ENCODE peak calls at places on chromosomes 12 and 14, in seven cellular contexts. O is upper lobe of right lung, V is body of pancreas, E is psoas muscle, N is stomach, W is Panc1, X is kidney epithelial cell. T is an unnamed sample. For H3K36me3, the result is how much of the 10 kb centered on the place peaks cover.

GRCh38 chr12:6724409-6724797 is 557 bp downstream of the COPS7A start:
- DNase-seq in E (no peak), X (no peak), W (no peak), O (no peak), V (no peak), N (peak), T (peak)

GRCh38 chr14:94728950-94729349 is 41.0 kb downstream of the GSC start:
- DNase-seq in N (no peak), V (no peak), W (no peak), E (no peak), X (no peak), O (no peak), T (no peak)

GRCh38 chr14:21711360-21711961 is 37.8 kb upstream of the OR4E1 start:
- DNase-seq in V (peak), O (no peak), W (peak), E (no peak), X (peak), N (no peak), T (peak)

GRCh38 chr14:52048641-52049204 is 20.1 kb downstream of the NID2 start:
- DNase-seq in W (no peak), N (no peak), X (no peak), E (peak), O (no peak), V (no peak), T (no peak)

GRCh38 chr12:110885152-110885840 is 35.1 kb downstream of the MYL2 start:
- DNase-seq in O (no peak), W (no peak), N (no peak), E (no peak), X (no peak), V (no peak), T (no peak)

GRCh38 chr14:33564774-33565630 is 385.9 kb downstream of the EGLN3 start:
- DNase-seq in X (peak), W (no peak), O (no peak), N (no peak), E (no peak), V (peak), T (no peak)

GRCh38 chr14:68363841-68364711 is 428.8 kb downstream of the ZFP36L1 start:
- DNase-seq in X (peak), N (no peak), O (peak), W (no peak), E (peak), V (no peak), T (no peak)

GRCh38 chr12:8948711-8949524 is 527 bp downstream of the M6PR start:
- DNase-seq in O (no peak), W (no peak), X (no peak), E (no peak), N (no peak), V (no peak), T (no peak)

GRCh38 chr14:94041551-94042346 is 15.6 kb downstream of the OTUB2 start:
- DNase-seq in E (no peak), V (no peak), N (peak), O (peak), X (no peak), W (no peak), T (no peak)

GRCh38 chr12:98738002-98738401 is 92.9 kb downstream of the APAF1 start:
- DNase-seq in X (no peak), W (no peak), O (no peak), V (no peak), E (no peak), N (no peak), T (no peak)

GRCh38 chr14:32374155-32374554 is 45.1 kb downstream of the AKAP6 start:
- DNase-seq in O (no peak), V (no peak), W (no peak), E (no peak), X (no peak), N (no peak), T (no peak)

GRCh38 chr14:61252354-61253063 is 28.6 kb downstream of the TMEM30B start:
- DNase-seq in N (peak), W (peak), V (peak), E (peak), O (no peak), X (peak), T (peak)

GRCh38 chr14:57244103-57244502 is 24.6 kb downstream of the EXOC5 start:
- DNase-seq in X (no peak), O (no peak), N (no peak), E (no peak), V (no peak), W (no peak), T (no peak)

GRCh38 chr14:49995162-49995561 is 102.3 kb downstream of the ARF6 start:
- DNase-seq in O (no peak), X (no peak), N (no peak), E (no peak), V (no peak), W (no peak), T (no peak)

GRCh38 chr12:129871991-129872969 is 31.5 kb downstream of the TMEM132D start:
- DNase-seq in W (no peak), V (no peak), O (no peak), E (no peak), N (no peak), X (no peak), T (no peak)

GRCh38 chr12:19130224-19131019 is 889 bp downstream of the PLEKHA5 start:
- DNase-seq in E (peak), O (peak), X (no peak), V (peak), W (no peak), N (peak), T (peak)

GRCh38 chr14:51087024-51087423 is 7.9 kb downstream of the TRIM9 start:
- DNase-seq in W (no peak), O (no peak), X (peak), N (no peak), E (no peak), V (no peak), T (peak)

GRCh38 chr12:113196582-113196981 is 11.1 kb downstream of the RITA1 start:
- DNase-seq in V (no peak), O (no peak), W (no peak), N (no peak), E (peak), X (no peak), T (no peak)

GRCh38 chr12:113197518-113198077 is 12.1 kb downstream of the RITA1 start:
- DNase-seq in N (no peak), V (no peak), O (no peak), X (no peak), W (no peak), E (peak), T (no peak)

GRCh38 chr12:113196996-113197395 is 11.5 kb downstream of the RITA1 start:
- DNase-seq in N (peak), X (no peak), W (peak), V (peak), O (no peak), E (peak), T (peak)

GRCh38 chr12:113200016-113200797 is 14.7 kb downstream of the RITA1 start:
- DNase-seq in N (no peak), E (no peak), V (peak), W (no peak), X (no peak), O (no peak), T (no peak)

DNA sequence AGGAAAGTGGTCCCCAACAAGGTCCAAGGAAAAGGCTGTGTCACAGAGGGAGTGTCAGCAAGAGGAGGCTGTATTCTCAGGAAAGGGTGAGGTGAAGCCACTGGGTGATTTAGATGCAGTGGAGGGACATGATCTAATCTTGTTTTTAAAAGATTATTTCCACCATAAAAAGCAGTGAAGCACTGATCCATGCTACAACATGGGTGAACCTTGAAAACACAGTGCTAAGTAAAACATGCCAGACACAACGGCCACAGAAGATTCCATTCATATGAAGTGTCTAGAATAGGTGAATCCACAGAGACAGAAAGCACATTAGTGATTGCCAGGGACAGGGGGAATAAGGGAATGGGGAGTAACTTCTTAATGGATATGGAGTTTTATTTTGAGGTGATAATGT is 12.8 kb downstream of the RITA1 start:
- DNase-seq in E (no peak), O (no peak), V (no peak), W (no peak), N (no peak), X (no peak), T (no peak)
- H3K36me3 ChIP-seq in E (under half), O (under half), V (under half), W (under half), N (under half), X (under half), T (under half)

GRCh38 chr12:56029666-56030293 is 8.9 kb downstream of the IKZF4 start:
- DNase-seq in N (peak), X (no peak), O (no peak), E (no peak), V (peak), W (no peak), T (peak)
- H3K36me3 ChIP-seq in N (half or more), X (under half), O (under half), E (half or more), V (under half), W (under half), T (under half)

GRCh38 chr12:51067771-51068170 is 15.6 kb downstream of the CSRNP2 start:
- DNase-seq in E (no peak), O (no peak), W (no peak), X (no peak), V (no peak), N (no peak), T (no peak)
- H3K36me3 ChIP-seq in E (half or more), O (half or more), W (under half), X (under half), V (under half), N (half or more), T (half or more)

GRCh38 chr14:74898694-74899093 is 17.0 kb downstream of the DLST start:
- DNase-seq in E (no peak), O (no peak), N (no peak), X (no peak), W (no peak), V (peak), T (no peak)
- H3K36me3 ChIP-seq in E (half or more), O (half or more), N (half or more), X (under half), W (under half), V (under half), T (half or more)

GRCh38 chr12:57574795-57575194 is 16.2 kb upstream of the PIP4K2C start:
- DNase-seq in O (no peak), E (no peak), W (no peak), N (no peak), X (no peak), V (no peak), T (no peak)
- H3K36me3 ChIP-seq in O (under half), E (under half), W (under half), N (under half), X (under half), V (under half), T (under half)

T was measured in BE2C.